ENCODE peak calls at places on chromosome 1, in ten cellular contexts. S is SW480; K is GM23338; D is HS-5; I is bronchial epithelial cell; Z is AG08396; M is transverse colon; A is activated CD4-positive, alpha-beta T cell treated with anti-CD3 and anti-CD28 coated beads, Interleukin-2, amount 50 U/mL, for 1 hour; H is activated CD4-positive, CD25-positive, alpha-beta regulatory T cell; L is left colon. T is an unnamed sample.

GRCh38 chr1:35702540-35702939 is 16.1 kb downstream of the C1orf216 start:
- DNase-seq in S (no peak), K (peak), D (no peak), I (no peak), Z (no peak), M (no peak), A (no peak), H (no peak), L (no peak), T (no peak)

GRCh38 chr1:228794810-228795209 is 59.5 kb downstream of the RHOU start:
- DNase-seq in S (no peak), K (no peak), D (no peak), I (no peak), Z (no peak), M (no peak), A (no peak), H (no peak), L (no peak), T (no peak)

GRCh38 chr1:172650474-172651193 is 8.3 kb upstream of the FASLG start:
- DNase-seq in S (no peak), K (no peak), D (no peak), I (peak), Z (no peak), M (no peak), A (no peak), H (no peak), L (no peak), T (no peak)

GRCh38 chr1:222642468-222642867 is 24.6 kb downstream of the MIA3 start:
- DNase-seq in S (no peak), K (no peak), D (no peak), I (peak), Z (no peak), M (no peak), A (no peak), H (no peak), L (no peak), T (no peak)

GRCh38 chr1:235468009-235468408 is 36.2 kb downstream of the B3GALNT2 start:
- DNase-seq in S (no peak), K (no peak), D (no peak), I (no peak), Z (no peak), M (no peak), A (no peak), H (no peak), L (no peak), T (no peak)

GRCh38 chr1:81876901-81877750 is 76.4 kb downstream of the ADGRL2 start:
- DNase-seq in S (no peak), K (peak), D (peak), I (peak), Z (peak), M (no peak), A (no peak), H (no peak), L (no peak), T (no peak)

GRCh38 chr1:171913385-171913784 is 72.1 kb downstream of the DNM3 start:
- DNase-seq in S (peak), K (no peak), D (no peak), I (peak), Z (no peak), M (peak), A (no peak), H (no peak), L (peak), T (no peak)

GRCh38 chr1:154696001-154696400 is 88.0 kb upstream of the ADAR start:
- DNase-seq in S (no peak), K (peak), D (no peak), I (no peak), Z (no peak), M (no peak), A (no peak), H (no peak), L (no peak), T (no peak)

GRCh38 chr1:20469406-20470076 is 16.5 kb downstream of the CAMK2N1 start:
- DNase-seq in S (peak), K (no peak), D (no peak), I (no peak), Z (no peak), M (no peak), A (no peak), H (no peak), L (no peak), T (no peak)

GRCh38 chr1:216422821-216423529 is at the start of gene USH2A:
- DNase-seq in S (no peak), K (peak), D (no peak), I (no peak), Z (no peak), M (no peak), A (no peak), H (no peak), L (no peak), T (no peak)

GRCh38 chr1:17994046-17994445 is 113.6 kb upstream of the IGSF21 start:
- DNase-seq in S (no peak), K (no peak), D (no peak), I (no peak), Z (no peak), M (no peak), A (no peak), H (no peak), L (no peak), T (no peak)

GRCh38 chr1:6471086-6471841 is 5.3 kb upstream of the TNFRSF25 start:
- DNase-seq in S (no peak), K (peak), D (no peak), I (peak), Z (no peak), M (peak), A (no peak), H (no peak), L (peak), T (no peak)

GRCh38 chr1:179447489-179447888 is 81.7 kb downstream of the AXDND1 start:
- DNase-seq in S (peak), K (peak), D (no peak), I (peak), Z (peak), M (no peak), A (no peak), H (no peak), L (no peak), T (peak)